ENCODE peak calls at places on chromosome X, in four cellular contexts. Y, D, N and U are unnamed samples.

GRCh38 chrX:106499473-106499872 is 112.3 kb upstream of the RADX start:
- DNase-seq in Y (no peak), D (no peak), N (no peak), U (no peak)

GRCh38 chrX:71251456-71251973 is 2.4 kb downstream of the ZMYM3 start:
- DNase-seq in Y (no peak), D (no peak), N (peak), U (no peak)

GRCh38 chrX:119669424-119670037 is 23.4 kb downstream of the SEPTIN6 start:
- DNase-seq in Y (no peak), D (no peak), N (no peak), U (no peak)

GRCh38 chrX:72381439-72382198 is 75.9 kb upstream of the CITED1 start:
- DNase-seq in Y (no peak), D (no peak), N (no peak), U (no peak)

GRCh38 chrX:40179333-40179732 is 81.6 kb upstream of the BCOR start:
- DNase-seq in Y (no peak), D (no peak), N (no peak), U (peak)

GRCh38 chrX:151386838-151387459 is 10.1 kb upstream of the VMA21 start:
- DNase-seq in Y (no peak), D (no peak), N (no peak), U (no peak)

GRCh38 chrX:30702736-30703135 is 49.5 kb downstream of the GK start:
- DNase-seq in Y (no peak), D (no peak), N (no peak), U (no peak)

GRCh38 chrX:68945603-68946228 is 116.9 kb downstream of the EFNB1 start:
- DNase-seq in Y (no peak), D (peak), N (peak), U (no peak)

GRCh38 chrX:31420711-31421151 is 348.9 kb upstream of the FTHL17 start:
- DNase-seq in Y (no peak), D (no peak), N (no peak), U (no peak)

GRCh38 chrX:9352683-9353430 is 112.0 kb upstream of the TBL1X start:
- DNase-seq in Y (no peak), D (peak), N (no peak), U (peak)

GRCh38 chrX:151177141-151178027 is 1.0 kb downstream of the GPR50 start:
- DNase-seq in Y (no peak), D (no peak), N (peak), U (no peak)

GRCh38 chrX:22278375-22278774 is 5.7 kb downstream of the CBLL2 start:
- DNase-seq in Y (peak), D (no peak), N (peak), U (no peak)

GRCh38 chrX:71184803-71185495 is 38.1 kb upstream of the GJB1 start:
- DNase-seq in Y (no peak), D (no peak), N (no peak), U (no peak)

GRCh38 chrX:49850028-49850427 is 20.9 kb downstream of the PAGE4 start:
- DNase-seq in Y (no peak), D (no peak), N (no peak), U (no peak)

GRCh38 chrX:45710081-45710801 is 509.6 kb upstream of the DIPK2B start:
- DNase-seq in Y (peak), D (no peak), N (no peak), U (no peak)

GRCh38 chrX:75301060-75301459 is 27.2 kb downstream of the UPRT start:
- DNase-seq in Y (no peak), D (no peak), N (no peak), U (no peak)

GRCh38 chrX:111854778-111855490 is 21.0 kb upstream of the TRPC5OS start:
- DNase-seq in Y (no peak), D (no peak), N (peak), U (no peak)

GRCh38 chrX:30793075-30793766 is 95.8 kb downstream of the TAB3 start:
- DNase-seq in Y (no peak), D (no peak), N (no peak), U (no peak)

GRCh38 chrX:134718329-134719317 is 60.4 kb upstream of the PLAC1 start:
- DNase-seq in Y (peak), D (no peak), N (peak), U (peak)

GRCh38 chrX:120514236-120514635 is 45.1 kb upstream of the LAMP2 start:
- DNase-seq in Y (peak), D (peak), N (peak), U (no peak)

GRCh38 chrX:57156397-57157049 is 19.3 kb upstream of the SPIN2A start:
- DNase-seq in Y (no peak), D (peak), N (peak), U (no peak)

GRCh38 chrX:21838937-21839333 is 482 bp upstream of the MBTPS2 start:
- DNase-seq in Y (no peak), D (no peak), N (no peak), U (no peak)

GRCh38 chrX:24498181-24498580 is 33.1 kb downstream of the PDK3 start:
- DNase-seq in Y (peak), D (no peak), N (peak), U (no peak)

GRCh38 chrX:24796204-24796603 is 102.5 kb downstream of the POLA1 start:
- DNase-seq in Y (no peak), D (no peak), N (no peak), U (no peak)

GRCh38 chrX:19785647-19786046 is 101.8 kb downstream of the SH3KBP1 start:
- DNase-seq in Y (no peak), D (no peak), N (no peak), U (no peak)

GRCh38 chrX:28609917-28610613 is 22.8 kb downstream of the IL1RAPL1 start:
- DNase-seq in Y (no peak), D (no peak), N (no peak), U (no peak)

GRCh38 chrX:106243376-106243775 is 75.3 kb downstream of the PWWP3B start:
- DNase-seq in Y (no peak), D (no peak), N (no peak), U (no peak)

GRCh38 chrX:54529559-54530357 is at the start of gene GNL3L:
- DNase-seq in Y (peak), D (peak), N (peak), U (peak)

DNA sequence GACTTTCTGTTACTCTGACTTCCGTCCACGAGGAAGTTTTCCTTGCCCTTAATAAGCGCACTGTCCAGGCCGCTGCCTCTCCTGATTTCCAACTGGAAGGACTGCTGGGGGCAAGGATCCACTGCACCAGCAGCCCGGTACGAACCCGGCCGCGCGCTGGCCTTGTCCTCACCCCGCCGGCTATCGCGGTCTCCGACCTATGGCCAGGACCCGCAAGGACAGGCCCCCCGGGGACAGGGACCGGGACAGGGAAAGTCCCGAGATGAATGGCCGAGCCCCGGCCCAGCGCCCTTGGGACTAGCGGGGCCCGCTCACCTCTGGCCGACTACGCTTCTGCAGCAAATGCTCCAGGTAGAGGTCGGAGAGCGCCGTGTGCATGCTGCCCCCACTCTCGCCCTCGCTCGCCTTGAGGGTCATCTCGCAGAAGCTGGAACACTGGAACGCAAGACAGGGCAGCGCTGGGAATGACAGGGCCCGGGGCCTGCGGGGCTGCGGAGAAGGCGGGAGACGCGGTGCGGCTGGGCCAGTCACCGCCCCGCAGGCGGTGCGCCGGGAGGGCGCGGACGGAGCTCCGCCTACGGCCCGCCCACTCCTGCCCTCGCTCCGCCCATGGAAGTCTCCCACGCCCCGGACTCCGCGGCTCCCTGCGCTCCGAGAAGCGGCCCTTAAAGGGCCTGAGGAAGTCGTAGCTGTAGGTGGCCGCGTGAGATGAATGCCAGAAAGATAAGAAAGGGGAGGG is at the start of gene MPP1:
- DNase-seq in Y (peak), D (peak), N (peak), U (peak)
- TF ChIP-seq REST in Y (no peak), D (no peak), N (no peak), U (no peak)

GRCh38 chrX:154547245-154548027 is at the start of gene IKBKG:
- DNase-seq in Y (peak), D (peak), N (peak), U (peak)
- TF ChIP-seq REST in Y (peak), D (no peak), N (no peak), U (no peak)

GRCh38 chrX:153724252-153725038 is at the start of the genes ABCD1 and BCAP31:
- DNase-seq in Y (peak), D (peak), N (peak), U (peak)
- TF ChIP-seq REST in Y (peak), D (no peak), N (no peak), U (peak)

GRCh38 chrX:13223868-13224555 is 95.8 kb downstream of the ATXN3L start:
- DNase-seq in Y (peak), D (no peak), N (no peak), U (no peak)
- TF ChIP-seq REST in Y (no peak), D (no peak), N (no peak), U (no peak)